ENCODE peak calls at places on chromosome 4, in seven cellular contexts. One of them, this sample, is unnamed.

GRCh38 chr4:69524708-69525107 is 29.0 kb upstream of the UGT2B4 start:
- DNase-seq in psoas muscle: no peak
- DNase-seq in OCI-LY7: no peak
- DNase-seq in heart left ventricle: no peak
- DNase-seq in hepatocyte: no peak
- DNase-seq in esophagus muscularis mucosa: no peak
- DNase-seq in cardiac muscle cell: peak; percentile 70
- DNase-seq in this sample: no peak

GRCh38 chr4:89137231-89137630 is 25.9 kb downstream of the TIGD2 start:
- DNase-seq in psoas muscle: no peak
- DNase-seq in OCI-LY7: no peak
- DNase-seq in heart left ventricle: no peak
- DNase-seq in hepatocyte: no peak
- DNase-seq in esophagus muscularis mucosa: no peak
- DNase-seq in cardiac muscle cell: no peak
- DNase-seq in this sample: no peak

GRCh38 chr4:40194602-40195161 is 2.1 kb upstream of the RHOH start:
- DNase-seq in psoas muscle: no peak
- DNase-seq in OCI-LY7: peak; percentile 72
- DNase-seq in heart left ventricle: no peak
- DNase-seq in hepatocyte: peak; percentile 30
- DNase-seq in esophagus muscularis mucosa: no peak
- DNase-seq in cardiac muscle cell: peak; percentile 50
- DNase-seq in this sample: no peak

GRCh38 chr4:123168812-123169211 is 227.8 kb upstream of the SPRY1 start:
- DNase-seq in psoas muscle: no peak
- DNase-seq in OCI-LY7: no peak
- DNase-seq in heart left ventricle: no peak
- DNase-seq in hepatocyte: no peak
- DNase-seq in esophagus muscularis mucosa: no peak
- DNase-seq in cardiac muscle cell: no peak
- DNase-seq in this sample: no peak

GRCh38 chr4:3077796-3078195 is 3.3 kb downstream of the HTT start:
- DNase-seq in psoas muscle: no peak
- DNase-seq in OCI-LY7: peak; percentile 78
- DNase-seq in heart left ventricle: no peak
- DNase-seq in hepatocyte: no peak
- DNase-seq in esophagus muscularis mucosa: no peak
- DNase-seq in cardiac muscle cell: no peak
- DNase-seq in this sample: no peak

GRCh38 chr4:1855334-1856070 is 454 bp downstream of the LETM1 start:
- DNase-seq in psoas muscle: peak; percentile 47
- DNase-seq in OCI-LY7: peak; percentile 30
- DNase-seq in heart left ventricle: no peak
- DNase-seq in hepatocyte: peak; percentile 43
- DNase-seq in esophagus muscularis mucosa: no peak
- DNase-seq in cardiac muscle cell: no peak
- DNase-seq in this sample: no peak

GRCh38 chr4:85747871-85748491 is 273.0 kb downstream of the ARHGAP24 start:
- DNase-seq in psoas muscle: no peak
- DNase-seq in OCI-LY7: peak; percentile 92
- DNase-seq in heart left ventricle: peak; percentile 25
- DNase-seq in hepatocyte: peak; percentile 85
- DNase-seq in esophagus muscularis mucosa: no peak
- DNase-seq in cardiac muscle cell: peak; percentile 92
- DNase-seq in this sample: no peak

GRCh38 chr4:108425988-108426387 is 194.4 kb upstream of the RPL34 start:
- DNase-seq in psoas muscle: no peak
- DNase-seq in OCI-LY7: no peak
- DNase-seq in heart left ventricle: no peak
- DNase-seq in hepatocyte: no peak
- DNase-seq in esophagus muscularis mucosa: no peak
- DNase-seq in cardiac muscle cell: peak; percentile 20
- DNase-seq in this sample: no peak

GRCh38 chr4:16775411-16776154 is 122.9 kb downstream of the LDB2 start:
- DNase-seq in psoas muscle: no peak
- DNase-seq in OCI-LY7: no peak
- DNase-seq in heart left ventricle: no peak
- DNase-seq in hepatocyte: no peak
- DNase-seq in esophagus muscularis mucosa: no peak
- DNase-seq in cardiac muscle cell: no peak
- DNase-seq in this sample: no peak

GRCh38 chr4:8777320-8778196 is 94.1 kb downstream of the HMX1 start:
- DNase-seq in psoas muscle: no peak
- DNase-seq in OCI-LY7: no peak
- DNase-seq in heart left ventricle: no peak
- DNase-seq in hepatocyte: no peak
- DNase-seq in esophagus muscularis mucosa: no peak
- DNase-seq in cardiac muscle cell: no peak
- DNase-seq in this sample: peak; percentile 7

DNA sequence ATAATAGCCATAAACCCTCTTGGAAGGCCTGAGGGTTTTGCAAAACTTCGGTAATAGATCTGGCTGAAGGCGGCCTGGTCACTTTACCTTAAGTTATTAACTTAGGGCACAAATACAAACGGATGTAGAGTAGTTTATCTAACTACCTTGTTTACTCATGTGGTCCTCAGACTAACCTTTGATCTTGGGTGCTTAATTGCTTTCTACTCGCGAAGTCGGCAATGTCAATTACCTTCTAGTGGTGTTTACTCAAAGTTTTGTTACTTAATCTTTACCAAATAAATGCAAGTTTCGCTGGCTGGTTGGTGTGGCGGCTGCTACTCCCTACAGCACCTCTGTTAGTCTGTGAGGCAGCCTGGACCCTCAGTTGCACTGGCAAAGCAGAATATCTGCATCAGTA is 8.9 kb upstream of the ZNF141 start:
- DNase-seq in psoas muscle: no peak
- DNase-seq in OCI-LY7: no peak
- DNase-seq in heart left ventricle: no peak
- DNase-seq in hepatocyte: no peak
- DNase-seq in esophagus muscularis mucosa: no peak
- DNase-seq in cardiac muscle cell: no peak
- DNase-seq in this sample: no peak
- H3K9me3 ChIP-seq in psoas muscle: peaks cover 19% of the 10 kb centered on the region
- H3K9me3 ChIP-seq in OCI-LY7: peaks cover 21% of the 10 kb centered on the region
- H3K9me3 ChIP-seq in heart left ventricle: no peaks in the 10 kb centered on the region
- H3K9me3 ChIP-seq in hepatocyte: peaks cover 8% of the 10 kb centered on the region
- H3K9me3 ChIP-seq in esophagus muscularis mucosa: no peaks in the 10 kb centered on the region
- H3K9me3 ChIP-seq in cardiac muscle cell: no peaks in the 10 kb centered on the region
- H3K9me3 ChIP-seq in this sample: no peaks in the 10 kb centered on the region

GRCh38 chr4:159384017-159384416 is 281.1 kb downstream of the RAPGEF2 start:
- DNase-seq in psoas muscle: no peak
- DNase-seq in OCI-LY7: no peak
- DNase-seq in heart left ventricle: no peak
- DNase-seq in hepatocyte: no peak
- DNase-seq in esophagus muscularis mucosa: no peak
- DNase-seq in cardiac muscle cell: no peak
- DNase-seq in this sample: no peak
- H3K4me3 ChIP-seq in psoas muscle: no peak overlapping the region
- H3K4me3 ChIP-seq in OCI-LY7: no peak overlapping the region
- H3K4me3 ChIP-seq in heart left ventricle: no peak overlapping the region
- H3K4me3 ChIP-seq in hepatocyte: no peak overlapping the region
- H3K4me3 ChIP-seq in esophagus muscularis mucosa: no peak overlapping the region
- H3K4me3 ChIP-seq in cardiac muscle cell: no peak overlapping the region
- H3K4me3 ChIP-seq in this sample: no peak overlapping the region

GRCh38 chr4:150960079-150960478 is 55.0 kb downstream of the LRBA start:
- DNase-seq in psoas muscle: no peak
- DNase-seq in OCI-LY7: no peak
- DNase-seq in heart left ventricle: no peak
- DNase-seq in hepatocyte: peak; percentile 19
- DNase-seq in esophagus muscularis mucosa: no peak
- DNase-seq in cardiac muscle cell: peak; percentile 49
- DNase-seq in this sample: no peak
- H3K9me3 ChIP-seq in psoas muscle: no peaks in the 10 kb centered on the region
- H3K9me3 ChIP-seq in OCI-LY7: peaks cover 20% of the 10 kb centered on the region
- H3K9me3 ChIP-seq in heart left ventricle: no peaks in the 10 kb centered on the region
- H3K9me3 ChIP-seq in hepatocyte: no peaks in the 10 kb centered on the region
- H3K9me3 ChIP-seq in esophagus muscularis mucosa: no peaks in the 10 kb centered on the region
- H3K9me3 ChIP-seq in cardiac muscle cell: no peaks in the 10 kb centered on the region
- H3K9me3 ChIP-seq in this sample: no peaks in the 10 kb centered on the region

GRCh38 chr4:107036602-107037151 is 564 bp upstream of the DKK2 start:
- DNase-seq in psoas muscle: no peak
- DNase-seq in OCI-LY7: no peak
- DNase-seq in heart left ventricle: peak; percentile 3
- DNase-seq in hepatocyte: peak; percentile 6
- DNase-seq in esophagus muscularis mucosa: no peak
- DNase-seq in cardiac muscle cell: no peak
- DNase-seq in this sample: peak; percentile 43

GRCh38 chr4:107034091-107034698 is 1.9 kb downstream of the DKK2 start:
- DNase-seq in psoas muscle: peak; percentile 37
- DNase-seq in OCI-LY7: no peak
- DNase-seq in heart left ventricle: peak; percentile 9
- DNase-seq in hepatocyte: peak; percentile 75
- DNase-seq in esophagus muscularis mucosa: no peak
- DNase-seq in cardiac muscle cell: peak; percentile 26
- DNase-seq in this sample: peak; percentile 44

GRCh38 chr4:107035711-107036601 is at the start of gene DKK2:
- DNase-seq in psoas muscle: peak; percentile 27
- DNase-seq in OCI-LY7: no peak
- DNase-seq in heart left ventricle: peak; percentile 8
- DNase-seq in hepatocyte: peak; percentile 43
- DNase-seq in esophagus muscularis mucosa: no peak
- DNase-seq in cardiac muscle cell: peak; percentile 33
- DNase-seq in this sample: no peak

GRCh38 chr4:107034982-107035710 is 967 bp downstream of the DKK2 start:
- DNase-seq in psoas muscle: peak; percentile 26
- DNase-seq in OCI-LY7: no peak
- DNase-seq in heart left ventricle: no peak
- DNase-seq in hepatocyte: peak; percentile 53
- DNase-seq in esophagus muscularis mucosa: no peak
- DNase-seq in cardiac muscle cell: peak; percentile 29
- DNase-seq in this sample: peak; percentile 56

GRCh38 chr4:107037188-107037587 is 1.1 kb upstream of the DKK2 start:
- DNase-seq in psoas muscle: peak; percentile 48
- DNase-seq in OCI-LY7: no peak
- DNase-seq in heart left ventricle: peak; percentile 29
- DNase-seq in hepatocyte: peak; percentile 81
- DNase-seq in esophagus muscularis mucosa: no peak
- DNase-seq in cardiac muscle cell: peak; percentile 53
- DNase-seq in this sample: peak; percentile 57
- H3K4me3 ChIP-seq in psoas muscle: peak overlapping the region; percentile 58
- H3K4me3 ChIP-seq in OCI-LY7: no peak overlapping the region
- H3K4me3 ChIP-seq in heart left ventricle: peak overlapping the region; percentile 54
- H3K4me3 ChIP-seq in hepatocyte: peak overlapping the region; percentile 62
- H3K4me3 ChIP-seq in esophagus muscularis mucosa: peak overlapping the region; percentile 18
- H3K4me3 ChIP-seq in cardiac muscle cell: no peak overlapping the region
- H3K4me3 ChIP-seq in this sample: no peak overlapping the region

DNA sequence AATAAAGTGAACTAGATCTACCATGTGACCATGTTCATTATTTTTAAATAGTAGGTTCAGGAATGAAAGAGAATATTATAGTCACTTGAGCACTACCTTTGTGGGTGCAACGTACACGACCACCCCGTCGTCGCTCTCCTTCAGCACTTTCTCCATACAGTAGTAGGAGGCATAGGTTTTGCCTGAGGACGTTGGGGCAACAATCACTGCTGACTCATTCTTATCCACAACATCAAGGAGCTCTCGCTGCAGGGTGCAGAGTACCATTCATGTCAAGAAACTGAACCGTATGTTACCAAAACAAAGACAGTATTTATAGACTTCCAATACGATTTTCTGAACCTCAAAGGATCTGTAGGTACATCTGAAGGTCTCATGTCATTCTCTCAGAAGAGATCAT is 44.7 kb downstream of the DDX60 start:
- DNase-seq in psoas muscle: no peak
- DNase-seq in OCI-LY7: no peak
- DNase-seq in heart left ventricle: no peak
- DNase-seq in hepatocyte: no peak
- DNase-seq in esophagus muscularis mucosa: no peak
- DNase-seq in cardiac muscle cell: no peak
- DNase-seq in this sample: no peak
- H3K9me3 ChIP-seq in psoas muscle: no peaks in the 10 kb centered on the region
- H3K9me3 ChIP-seq in OCI-LY7: no peaks in the 10 kb centered on the region
- H3K9me3 ChIP-seq in heart left ventricle: no peaks in the 10 kb centered on the region
- H3K9me3 ChIP-seq in hepatocyte: no peaks in the 10 kb centered on the region
- H3K9me3 ChIP-seq in esophagus muscularis mucosa: no peaks in the 10 kb centered on the region
- H3K9me3 ChIP-seq in cardiac muscle cell: no peaks in the 10 kb centered on the region
- H3K9me3 ChIP-seq in this sample: no peaks in the 10 kb centered on the region

This sample was measured in right lobe of liver.